ENCODE peak calls at places on chromosomes 5 and 9, in five cellular contexts. B is esophagus squamous epithelium, V is fibroblast of mammary gland, I is suprapubic skin, K is frontal cortex. Z is an unnamed sample.

GRCh38 chr5:175521313-175521833 is 43.0 kb downstream of the SFXN1 start:
- DNase-seq in V (no peak), I (no peak), B (no peak), K (no peak), Z (no peak)

GRCh38 chr9:126052791-126053190 is 273.8 kb upstream of the MVB12B start:
- DNase-seq in I (no peak), B (no peak), K (no peak), V (no peak), Z (no peak)

GRCh38 chr9:107007981-107008380 is 145.0 kb downstream of the ZNF462 start:
- DNase-seq in B (no peak), I (no peak), K (no peak), V (no peak), Z (no peak)

GRCh38 chr5:31492824-31493223 is 39.1 kb downstream of the DROSHA start:
- DNase-seq in V (peak; percentile 12), K (peak; percentile 20), B (no peak), I (no peak), Z (no peak)

GRCh38 chr9:91241909-91242308 is 119.8 kb downstream of the AUH start:
- DNase-seq in K (no peak), B (no peak), I (no peak), V (no peak), Z (no peak)

GRCh38 chr9:81045658-81046057 is 643.7 kb downstream of the TLE1 start:
- DNase-seq in V (no peak), B (no peak), I (no peak), K (no peak), Z (no peak)

GRCh38 chr5:36836831-36837230 is 39.7 kb upstream of the NIPBL start:
- DNase-seq in B (no peak), K (no peak), I (no peak), V (no peak), Z (no peak)

GRCh38 chr9:121736147-121736721 is 84.8 kb downstream of the DAB2IP start:
- DNase-seq in K (peak; percentile 69), I (peak; percentile 92), V (no peak), B (no peak), Z (no peak)

GRCh38 chr5:38286038-38286437 is 27.7 kb downstream of the EGFLAM start:
- DNase-seq in I (no peak), V (no peak), K (no peak), B (no peak), Z (no peak)

GRCh38 chr5:180070726-180071417 is 687 bp downstream of the RNF130 start:
- DNase-seq in I (no peak), B (no peak), K (peak; percentile 28), V (peak; percentile 53), Z (no peak)

GRCh38 chr5:75050415-75050814 is 1.9 kb downstream of the GCNT4 start:
- DNase-seq in B (no peak), I (no peak), K (no peak), V (peak; percentile 25), Z (no peak)

GRCh38 chr5:17185349-17185748 is 32.1 kb upstream of the BASP1 start:
- DNase-seq in B (no peak), I (no peak), K (no peak), V (no peak), Z (no peak)

GRCh38 chr9:22425551-22425950 is 21.1 kb upstream of the DMRTA1 start:
- DNase-seq in I (no peak), B (no peak), V (no peak), K (no peak), Z (no peak)

GRCh38 chr9:110114086-110114887 is 93.7 kb downstream of the C9orf152 start:
- DNase-seq in V (peak; percentile 61), K (no peak), I (no peak), B (no peak), Z (no peak)

GRCh38 chr5:152140391-152140790 is 215.7 kb upstream of the GLRA1 start:
- DNase-seq in K (no peak), B (no peak), V (no peak), I (no peak), Z (no peak)

GRCh38 chr5:152542741-152543140 is 137.7 kb upstream of the NMUR2 start:
- DNase-seq in B (no peak), V (peak; percentile 31), K (no peak), I (no peak), Z (no peak)

GRCh38 chr5:10701567-10702039 is 59.4 kb downstream of the DAP start:
- DNase-seq in B (no peak), K (peak; percentile 48), V (peak; percentile 70), I (no peak), Z (no peak)

GRCh38 chr5:76083555-76084495 is 642 bp downstream of the SV2C start:
- DNase-seq in K (peak; percentile 5), I (no peak), V (no peak), B (no peak), Z (no peak)

GRCh38 chr5:42606464-42606869 is 150.2 kb upstream of the CCDC152 start:
- DNase-seq in B (no peak), K (no peak), I (no peak), V (no peak), Z (no peak)

GRCh38 chr5:119743927-119744326 is 114.6 kb downstream of the FAM170A start:
- DNase-seq in I (no peak), V (peak; percentile 60), K (no peak), B (no peak), Z (no peak)

GRCh38 chr5:104088876-104089778 is 526.5 kb upstream of the NUDT12 start:
- DNase-seq in V (no peak), B (no peak), I (no peak), K (no peak), Z (no peak)

GRCh38 chr9:22469928-22470544 is 23.4 kb downstream of the DMRTA1 start:
- DNase-seq in K (no peak), I (no peak), V (peak; percentile 44), B (no peak), Z (no peak)

GRCh38 chr5:66171349-66172344 is 27.5 kb downstream of the SREK1 start:
- DNase-seq in B (no peak), K (no peak), I (no peak), V (peak; percentile 62), Z (no peak)

GRCh38 chr9:124834586-124834985 is 18.7 kb upstream of the WDR38 start:
- DNase-seq in I (no peak), B (no peak), V (peak; percentile 80), K (no peak), Z (no peak)

GRCh38 chr5:14429102-14429501 is 152.5 kb upstream of the OTULINL start:
- DNase-seq in B (no peak), V (no peak), K (no peak), I (no peak), Z (no peak)

GRCh38 chr9:135515083-135515511 is 6.1 kb upstream of the LCN1 start:
- DNase-seq in B (no peak), K (no peak), I (peak; percentile 77), V (no peak), Z (no peak)

GRCh38 chr5:80959138-80959537 is 1.0 kb upstream of the RASGRF2 start:
- DNase-seq in B (no peak), K (no peak), I (no peak), V (no peak), Z (no peak)

GRCh38 chr9:35510745-35511428 is 21.0 kb downstream of the RUSC2 start:
- DNase-seq in V (peak; percentile 95), I (no peak), B (no peak), K (no peak), Z (no peak)

Z was measured in type B pancreatic cell.